ENCODE peak calls at places on chromosomes 13 and 19, in four cellular contexts. O is ascending aorta; C is astrocyte; G is CD4-positive, alpha-beta T cell. R is an unnamed sample. For H3K27me3, the result is how much of the 10 kb centered on the place peaks cover.

GRCh38 chr19:21128901-21129698 is 12.7 kb upstream of the ZNF431 start:
- DNase-seq in G (no peak), O (no peak), C (no peak), R (no peak)

GRCh38 chr13:20570540-20570939 is 3.6 kb downstream of the IFT88 start:
- DNase-seq in C (no peak), O (no peak), G (no peak), R (no peak)

GRCh38 chr19:11208526-11209471 is 11.5 kb upstream of the KANK2 start:
- DNase-seq in C (no peak), O (no peak), G (no peak), R (no peak)

GRCh38 chr13:57633950-57634828 is 2.6 kb downstream of the PCDH17 start:
- DNase-seq in G (no peak), O (no peak), C (peak), R (no peak)

GRCh38 chr19:45526143-45526542 is 18.9 kb downstream of the VASP start:
- DNase-seq in G (no peak), C (peak), O (no peak), R (peak)

GRCh38 chr19:53980553-53981407 is 10.7 kb upstream of the CACNG6 start:
- DNase-seq in C (peak), G (no peak), O (no peak), R (no peak)

GRCh38 chr13:59664586-59664985 is 499.1 kb downstream of the DIAPH3 start:
- DNase-seq in O (no peak), G (no peak), C (no peak), R (no peak)

GRCh38 chr19:19544257-19545127 is 6.4 kb downstream of the CILP2 start:
- DNase-seq in O (no peak), G (no peak), C (no peak), R (no peak)

GRCh38 chr19:29503785-29504184 is 22.0 kb upstream of the VSTM2B start:
- DNase-seq in C (no peak), O (no peak), G (no peak), R (no peak)

GRCh38 chr13:113109151-113110047 is 3.8 kb downstream of the F7 start:
- DNase-seq in O (no peak), G (no peak), C (no peak), R (no peak)

GRCh38 chr13:26050568-26051230 is 1.1 kb downstream of the SHISA2 start:
- DNase-seq in C (peak), O (no peak), G (peak), R (no peak)

GRCh38 chr13:46369506-46370268 is 17.4 kb downstream of the RUBCNL start:
- DNase-seq in C (peak), O (peak), G (no peak), R (no peak)

GRCh38 chr19:55552620-55553019 is 7.3 kb upstream of the SBK3 start:
- DNase-seq in O (no peak), G (no peak), C (peak), R (no peak)

GRCh38 chr19:1133471-1133929 is 29.7 kb downstream of the GPX4 start:
- DNase-seq in C (no peak), O (peak), G (peak), R (no peak)

GRCh38 chr13:38849316-38849715 is 141.3 kb downstream of the STOML3 start:
- DNase-seq in O (no peak), G (no peak), C (no peak), R (no peak)

GRCh38 chr13:21625366-21625765 is 21.4 kb upstream of the MICU2 start:
- DNase-seq in G (no peak), O (no peak), C (peak), R (no peak)

GRCh38 chr13:30734434-30734833 is 909 bp upstream of the ALOX5AP start:
- DNase-seq in G (no peak), C (peak), O (no peak), R (no peak)

GRCh38 chr13:81020010-81020409 is 679.1 kb upstream of the SPRY2 start:
- DNase-seq in C (no peak), O (no peak), G (no peak), R (no peak)

GRCh38 chr19:33293255-33294057 is 8.9 kb downstream of the CEBPA start:
- DNase-seq in C (peak), O (no peak), G (no peak), R (no peak)

GRCh38 chr19:13117176-13117771 is 734 bp upstream of the TRMT1 start:
- DNase-seq in G (no peak), C (no peak), O (no peak), R (no peak)

GRCh38 chr19:10510301-10510802 is 6.9 kb downstream of the S1PR5 start:
- DNase-seq in C (no peak), G (peak), O (no peak), R (no peak)

GRCh38 chr19:46745030-46745429 is 827 bp upstream of the FKRP start:
- DNase-seq in C (no peak), G (no peak), O (no peak), R (no peak)

GRCh38 chr13:112810608-112811007 is 120.8 kb downstream of the ATP11A start:
- DNase-seq in C (no peak), O (no peak), G (no peak), R (no peak)

GRCh38 chr13:40433577-40433976 is 232.9 kb downstream of the FOXO1 start:
- DNase-seq in C (no peak), O (no peak), G (peak), R (no peak)

GRCh38 chr19:46599716-46600392 is 1.3 kb upstream of the CALM3 start:
- DNase-seq in O (no peak), G (no peak), C (no peak), R (peak)

GRCh38 chr13:46571189-46571901 is 18.4 kb downstream of the LRCH1 start:
- DNase-seq in C (peak), G (no peak), O (peak), R (no peak)

GRCh38 chr13:50152224-50152623 is 137.0 kb downstream of the KCNRG start:
- DNase-seq in G (no peak), C (no peak), O (no peak), R (no peak)

GRCh38 chr13:90696656-90697055 is 650.8 kb upstream of the MIR17HG start:
- DNase-seq in C (peak), O (no peak), G (no peak), R (no peak)

GRCh38 chr13:25324100-25324499 is 22.7 kb downstream of the NUP58 start:
- DNase-seq in O (no peak), C (no peak), G (no peak), R (no peak)

GRCh38 chr19:4624733-4625362 is 14.5 kb upstream of the TNFAIP8L1 start:
- DNase-seq in C (no peak), G (no peak), O (no peak), R (no peak)
- TF ChIP-seq CTCF in C (peak), G (no peak), O (no peak), R (no peak)

GRCh38 chr13:41654800-41655199 is 197.4 kb downstream of the RGCC start:
- DNase-seq in G (no peak), C (no peak), O (no peak), R (no peak)

GRCh38 chr13:41651413-41652068 is 194.2 kb downstream of the RGCC start:
- DNase-seq in C (no peak), G (no peak), O (no peak), R (no peak)

GRCh38 chr13:41650706-41651105 is 193.4 kb downstream of the RGCC start:
- DNase-seq in C (no peak), G (no peak), O (no peak), R (no peak)

GRCh38 chr13:41655997-41656396 is 198.6 kb downstream of the RGCC start:
- DNase-seq in G (no peak), O (no peak), C (no peak), R (no peak)

DNA sequence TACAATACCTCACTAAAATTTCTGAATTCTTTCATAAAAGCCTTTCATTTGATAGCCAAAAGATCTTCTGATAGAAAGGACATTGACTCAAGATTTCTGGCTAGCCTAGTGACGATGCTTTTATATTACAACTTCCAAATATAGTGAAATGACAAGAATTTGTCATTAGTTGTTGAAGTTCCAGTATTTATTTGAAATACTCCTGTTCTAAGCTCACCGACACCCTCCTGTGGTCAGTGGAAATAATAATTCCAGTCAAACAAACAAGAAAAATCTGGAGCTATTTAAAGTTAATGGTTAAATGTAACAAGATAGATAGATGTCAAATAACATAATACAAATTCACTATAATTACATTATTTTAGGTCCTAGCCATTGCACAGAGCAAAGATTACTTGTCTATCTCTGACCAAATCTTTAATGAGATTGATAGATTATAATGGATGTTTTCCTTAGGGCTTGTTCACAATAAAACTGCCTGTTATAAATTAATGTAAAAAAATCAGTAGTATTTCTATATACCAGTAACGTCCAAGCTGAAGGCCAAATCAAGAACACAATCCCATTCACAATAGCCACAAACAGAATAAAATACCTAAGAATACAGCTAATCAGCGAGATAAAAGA is 195.5 kb downstream of the RGCC start:
- DNase-seq in O (no peak), C (no peak), G (no peak), R (no peak)
- H3K27ac ChIP-seq in O (no peak), C (no peak), G (no peak), R (no peak)

GRCh38 chr19:18229915-18230314 is 3.7 kb upstream of the PDE4C start:
- DNase-seq in O (no peak), C (no peak), G (no peak), R (no peak)

GRCh38 chr19:18232540-18233223 is 6.4 kb upstream of the PDE4C start:
- DNase-seq in C (no peak), O (no peak), G (no peak), R (no peak)

GRCh38 chr19:18233224-18233825 is 7.1 kb upstream of the PDE4C start:
- DNase-seq in G (peak), O (no peak), C (peak), R (no peak)

GRCh38 chr19:18230941-18231734 is 4.9 kb upstream of the PDE4C start:
- DNase-seq in G (no peak), O (no peak), C (no peak), R (no peak)

DNA sequence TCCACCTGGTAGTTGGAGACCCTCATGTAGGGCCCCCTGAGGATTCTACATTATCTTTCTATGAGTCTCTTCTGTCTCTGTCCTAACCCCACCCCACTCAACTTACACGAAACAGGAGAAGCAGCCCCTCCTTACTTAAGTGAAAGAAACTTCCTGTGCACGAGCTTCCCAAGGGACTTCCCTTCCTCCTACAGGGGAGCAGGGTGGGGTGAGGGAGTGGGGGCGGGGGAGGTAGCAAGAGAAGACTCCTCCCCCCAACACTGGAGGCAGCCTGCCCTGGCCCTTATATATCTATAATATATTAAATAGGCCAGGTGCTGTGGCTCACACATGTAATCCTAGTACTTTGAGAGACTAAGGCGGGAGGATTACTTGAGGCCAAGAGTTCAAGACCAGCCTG is 5.5 kb upstream of the PDE4C start:
- DNase-seq in C (no peak), G (no peak), O (no peak), R (no peak)
- H3K27me3 ChIP-seq in C (under half), G (half or more), O (under half), R (under half)

GRCh38 chr13:23466144-23467002 is 32.9 kb upstream of the SACS start:
- DNase-seq in G (peak), O (peak), C (peak), R (peak)
- TF ChIP-seq CTCF in G (peak), O (peak), C (peak), R (peak)

GRCh38 chr13:19158526-19158925 is 23.1 kb downstream of the TUBA3C start:
- DNase-seq in C (no peak), G (no peak), O (no peak), R (no peak)
- H3K27ac ChIP-seq in C (no peak), G (no peak), O (no peak), R (no peak)

GRCh38 chr13:111659842-111660241 is 339.4 kb downstream of the TEX29 start:
- DNase-seq in O (no peak), C (no peak), G (no peak), R (no peak)
- H3K27me3 ChIP-seq in O (under half), C (under half), G (under half), R (under half)

GRCh38 chr19:16627928-16628182 is 149 bp downstream of the MED26 start:
- DNase-seq in O (no peak), G (no peak), C (no peak), R (no peak)

GRCh38 chr19:16628984-16629691 is 1.1 kb upstream of the MED26 start:
- DNase-seq in O (no peak), G (no peak), C (no peak), R (no peak)

GRCh38 chr19:16626796-16627193 is 1.2 kb downstream of the MED26 start:
- DNase-seq in O (no peak), G (no peak), C (no peak), R (no peak)

GRCh38 chr19:16627194-16627927 is 643 bp downstream of the MED26 start:
- DNase-seq in G (peak), C (no peak), O (no peak), R (no peak)

DNA sequence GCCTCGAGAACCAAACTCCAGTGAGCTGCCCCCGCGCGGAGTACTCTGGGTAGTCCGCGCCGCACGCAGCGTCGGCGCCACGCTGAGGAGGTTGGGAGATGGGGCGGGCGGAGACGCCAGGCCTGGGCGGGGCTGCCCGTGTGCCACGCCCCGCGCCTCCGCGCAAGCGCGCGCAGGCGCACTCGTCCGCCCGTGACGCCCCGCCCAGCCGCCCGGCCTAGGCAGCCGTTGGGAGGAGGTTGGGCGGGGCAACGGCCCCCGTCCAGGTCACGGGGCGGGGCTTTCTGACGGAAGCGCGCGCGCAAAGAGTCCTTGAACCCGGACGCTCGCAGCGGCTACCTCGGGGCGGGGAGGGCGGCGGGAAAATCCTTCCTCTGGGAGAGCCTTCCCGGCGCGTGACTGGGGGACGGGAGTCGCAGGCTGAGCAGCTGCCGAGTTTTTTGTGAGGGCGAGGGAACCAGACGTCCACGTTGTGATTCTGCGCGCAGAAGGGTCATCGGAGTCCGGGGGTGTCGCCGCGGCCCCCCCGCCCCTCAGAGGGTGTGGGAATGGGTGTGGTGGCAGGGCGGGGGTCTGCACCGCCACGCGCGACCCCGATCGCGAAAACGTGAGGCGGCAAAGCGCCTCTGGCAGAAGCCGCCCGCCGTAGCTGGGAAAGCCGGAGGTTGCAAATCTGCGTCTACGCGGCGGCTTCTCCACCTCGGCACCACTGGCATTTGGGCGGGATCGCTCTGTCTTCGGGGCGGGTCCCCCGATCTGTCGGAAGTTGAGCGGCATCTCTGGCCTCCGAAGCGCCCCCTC is at the start of gene MED26:
- DNase-seq in O (peak), G (peak), C (peak), R (peak)
- TF ChIP-seq CTCF in O (no peak), G (no peak), C (no peak), R (no peak)

GRCh38 chr19:2488405-2488941 is 12.5 kb downstream of the GADD45B start:
- DNase-seq in O (no peak), G (no peak), C (no peak), R (no peak)
- H3K27ac ChIP-seq in O (peak), G (no peak), C (no peak), R (peak)